ENCODE peak calls at places on chromosomes 1 and 21, in seven cellular contexts. One of them, this sample, is unnamed.

GRCh38 chr1:241413974-241414373 is 57.0 kb upstream of the RGS7 start:
- DNase-seq in GM12865: no peak
- DNase-seq in hepatocyte: no peak
- DNase-seq in upper lobe of right lung: no peak
- DNase-seq in astrocyte of the spinal cord: no peak
- DNase-seq in AG10803: no peak
- DNase-seq in mammary epithelial cell: no peak
- DNase-seq in this sample: no peak

GRCh38 chr1:205980182-205980830 is 22.9 kb downstream of the RAB7B start:
- DNase-seq in hepatocyte: no peak
- DNase-seq in astrocyte of the spinal cord: no peak
- DNase-seq in upper lobe of right lung: peak; percentile 6
- DNase-seq in GM12865: no peak
- DNase-seq in AG10803: no peak
- DNase-seq in mammary epithelial cell: no peak
- DNase-seq in this sample: no peak

GRCh38 chr21:16285646-16286223 is 556.0 kb downstream of the USP25 start:
- DNase-seq in AG10803: no peak
- DNase-seq in astrocyte of the spinal cord: no peak
- DNase-seq in GM12865: no peak
- DNase-seq in hepatocyte: no peak
- DNase-seq in mammary epithelial cell: no peak
- DNase-seq in upper lobe of right lung: no peak
- DNase-seq in this sample: no peak

GRCh38 chr1:240468616-240469015 is 143.3 kb downstream of the GREM2 start:
- DNase-seq in GM12865: no peak
- DNase-seq in astrocyte of the spinal cord: no peak
- DNase-seq in AG10803: peak; percentile 80
- DNase-seq in mammary epithelial cell: no peak
- DNase-seq in hepatocyte: no peak
- DNase-seq in upper lobe of right lung: no peak
- DNase-seq in this sample: no peak

GRCh38 chr1:112061852-112062451 is 72.5 kb upstream of the KCND3 start:
- DNase-seq in GM12865: peak; percentile 11
- DNase-seq in AG10803: no peak
- DNase-seq in upper lobe of right lung: no peak
- DNase-seq in astrocyte of the spinal cord: no peak
- DNase-seq in mammary epithelial cell: peak; percentile 94
- DNase-seq in hepatocyte: no peak
- DNase-seq in this sample: no peak

GRCh38 chr1:30373471-30374399 is 349.6 kb downstream of the MATN1 start:
- DNase-seq in upper lobe of right lung: peak; percentile 47
- DNase-seq in GM12865: no peak
- DNase-seq in AG10803: no peak
- DNase-seq in hepatocyte: no peak
- DNase-seq in astrocyte of the spinal cord: no peak
- DNase-seq in mammary epithelial cell: no peak
- DNase-seq in this sample: no peak

GRCh38 chr1:41102208-41102607 is 80.7 kb upstream of the SLFNL1 start:
- DNase-seq in hepatocyte: peak; percentile 72
- DNase-seq in AG10803: peak; percentile 98
- DNase-seq in astrocyte of the spinal cord: peak; percentile 96
- DNase-seq in GM12865: no peak
- DNase-seq in upper lobe of right lung: peak; percentile 84
- DNase-seq in mammary epithelial cell: peak; percentile 61
- DNase-seq in this sample: peak; percentile 87

GRCh38 chr1:39635205-39635870 is 4.1 kb downstream of the HEYL start:
- DNase-seq in astrocyte of the spinal cord: no peak
- DNase-seq in hepatocyte: no peak
- DNase-seq in upper lobe of right lung: no peak
- DNase-seq in mammary epithelial cell: no peak
- DNase-seq in GM12865: no peak
- DNase-seq in AG10803: no peak
- DNase-seq in this sample: no peak

GRCh38 chr1:243715285-243715684 is 134.8 kb downstream of the AKT3 start:
- DNase-seq in mammary epithelial cell: no peak
- DNase-seq in GM12865: no peak
- DNase-seq in upper lobe of right lung: no peak
- DNase-seq in hepatocyte: no peak
- DNase-seq in astrocyte of the spinal cord: no peak
- DNase-seq in AG10803: peak; percentile 75
- DNase-seq in this sample: no peak

GRCh38 chr1:224292419-224292818 is 37.6 kb downstream of the NVL start:
- DNase-seq in GM12865: no peak
- DNase-seq in hepatocyte: no peak
- DNase-seq in AG10803: no peak
- DNase-seq in upper lobe of right lung: no peak
- DNase-seq in astrocyte of the spinal cord: no peak
- DNase-seq in mammary epithelial cell: peak; percentile 78
- DNase-seq in this sample: no peak

GRCh38 chr1:111875640-111876039 is 113.8 kb downstream of the KCND3 start:
- DNase-seq in upper lobe of right lung: no peak
- DNase-seq in mammary epithelial cell: no peak
- DNase-seq in hepatocyte: no peak
- DNase-seq in GM12865: no peak
- DNase-seq in astrocyte of the spinal cord: no peak
- DNase-seq in AG10803: no peak
- DNase-seq in this sample: no peak

GRCh38 chr1:236654957-236655356 is 31.3 kb upstream of the ACTN2 start:
- DNase-seq in hepatocyte: peak; percentile 20
- DNase-seq in astrocyte of the spinal cord: no peak
- DNase-seq in AG10803: no peak
- DNase-seq in GM12865: no peak
- DNase-seq in upper lobe of right lung: no peak
- DNase-seq in mammary epithelial cell: no peak
- DNase-seq in this sample: no peak

DNA sequence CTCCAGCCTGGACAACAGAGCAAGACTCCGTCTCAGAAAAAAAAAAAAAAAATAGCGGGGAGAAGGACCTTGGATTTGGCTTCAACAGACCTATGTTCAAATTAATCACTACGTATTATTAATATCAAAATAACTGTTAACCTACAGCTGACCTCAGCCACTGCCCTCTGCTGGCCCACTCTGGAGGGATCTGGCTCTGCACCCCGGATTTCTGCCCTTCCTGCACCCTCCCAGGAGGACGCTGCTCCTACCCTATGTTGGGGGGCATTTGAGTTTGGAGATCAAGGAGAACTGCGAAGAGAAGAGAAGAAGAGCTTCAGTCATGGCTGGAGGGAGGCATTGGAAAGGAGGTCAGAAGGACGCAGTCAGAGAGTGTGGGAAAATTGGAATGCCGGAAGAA is 96.7 kb downstream of the PSMG1 start:
- DNase-seq in astrocyte of the spinal cord: no peak
- DNase-seq in hepatocyte: no peak
- DNase-seq in upper lobe of right lung: no peak
- DNase-seq in mammary epithelial cell: no peak
- DNase-seq in AG10803: no peak
- DNase-seq in GM12865: no peak
- DNase-seq in this sample: no peak
- TF ChIP-seq CTCF in astrocyte of the spinal cord: peak; percentile 16
- TF ChIP-seq CTCF in hepatocyte: peak; percentile 8
- TF ChIP-seq CTCF in upper lobe of right lung: peak; percentile 19
- TF ChIP-seq CTCF in mammary epithelial cell: no peak
- TF ChIP-seq CTCF in AG10803: peak; percentile 10
- TF ChIP-seq CTCF in GM12865: peak; percentile 5
- TF ChIP-seq CTCF in this sample: peak; percentile 37

GRCh38 chr1:42368096-42368795 is 12.3 kb upstream of the RIMKLA start:
- DNase-seq in upper lobe of right lung: no peak
- DNase-seq in mammary epithelial cell: no peak
- DNase-seq in astrocyte of the spinal cord: no peak
- DNase-seq in hepatocyte: peak; percentile 39
- DNase-seq in GM12865: no peak
- DNase-seq in AG10803: no peak
- DNase-seq in this sample: no peak
- H3K4me3 ChIP-seq in upper lobe of right lung: no peak overlapping the region
- H3K4me3 ChIP-seq in mammary epithelial cell: no peak overlapping the region
- H3K4me3 ChIP-seq in astrocyte of the spinal cord: no peak overlapping the region
- H3K4me3 ChIP-seq in hepatocyte: no peak overlapping the region
- H3K4me3 ChIP-seq in GM12865: no peak overlapping the region
- H3K4me3 ChIP-seq in AG10803: no peak overlapping the region
- H3K4me3 ChIP-seq in this sample: no peak overlapping the region

DNA sequence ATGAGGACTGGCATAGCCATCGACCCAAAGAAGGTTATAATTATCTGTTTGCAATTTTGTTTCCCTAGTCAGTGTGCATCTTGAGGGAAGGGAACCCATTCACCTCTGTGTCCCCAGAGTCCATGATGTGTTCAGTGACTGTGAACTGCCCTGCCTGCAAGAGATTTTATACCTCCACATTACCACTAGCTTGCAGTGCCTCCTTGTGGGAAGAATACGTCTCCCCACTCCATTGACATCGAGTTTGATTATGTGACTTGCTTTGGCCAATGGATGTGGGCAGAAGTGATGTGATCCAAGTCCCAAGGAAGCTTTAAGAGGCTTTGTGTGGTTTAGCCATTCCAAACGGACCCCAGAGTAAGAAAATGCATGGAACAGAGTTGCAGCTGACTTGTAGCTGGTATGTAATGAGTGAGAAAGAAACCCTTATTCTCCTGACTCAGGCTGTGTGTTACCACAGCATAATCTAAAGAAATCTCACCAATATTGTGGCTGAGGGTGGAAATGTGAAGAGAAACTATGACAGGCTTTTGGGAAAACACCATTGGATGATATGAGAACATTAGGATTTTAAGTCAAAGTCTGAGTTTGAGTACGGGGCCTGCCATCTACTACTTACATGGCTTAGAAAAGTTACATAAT is 47.8 kb upstream of the NRDC start:
- DNase-seq in GM12865: peak; percentile 45
- DNase-seq in mammary epithelial cell: peak; percentile 35
- DNase-seq in hepatocyte: no peak
- DNase-seq in upper lobe of right lung: no peak
- DNase-seq in AG10803: peak; percentile 69
- DNase-seq in astrocyte of the spinal cord: peak; percentile 38
- DNase-seq in this sample: no peak
- TF ChIP-seq CTCF in GM12865: peak; percentile 31
- TF ChIP-seq CTCF in mammary epithelial cell: peak; percentile 54
- TF ChIP-seq CTCF in hepatocyte: peak; percentile 17
- TF ChIP-seq CTCF in upper lobe of right lung: no peak
- TF ChIP-seq CTCF in AG10803: peak; percentile 62
- TF ChIP-seq CTCF in astrocyte of the spinal cord: peak; percentile 37
- TF ChIP-seq CTCF in this sample: peak; percentile 46

DNA sequence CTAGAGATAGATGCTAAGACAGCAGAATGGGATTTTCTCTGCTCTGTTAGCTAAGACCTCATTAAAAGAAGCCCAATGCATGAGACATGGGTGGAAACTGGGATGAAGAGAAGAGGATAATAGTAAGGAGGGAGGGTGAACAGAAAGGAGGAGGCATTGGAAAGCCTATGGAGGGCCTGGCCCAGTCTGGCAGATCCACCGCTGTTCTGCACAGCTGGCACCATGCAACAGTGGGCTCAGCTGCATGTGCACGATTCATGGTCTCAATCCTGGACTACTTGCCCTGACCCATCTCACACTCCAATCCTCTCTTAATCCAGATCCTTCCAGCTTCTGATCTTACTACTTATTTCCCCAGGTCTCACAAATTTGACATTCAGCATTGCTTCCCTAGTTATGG is 2.2 kb downstream of the PHC2 start:
- DNase-seq in mammary epithelial cell: no peak
- DNase-seq in astrocyte of the spinal cord: no peak
- DNase-seq in upper lobe of right lung: no peak
- DNase-seq in AG10803: no peak
- DNase-seq in hepatocyte: no peak
- DNase-seq in GM12865: no peak
- DNase-seq in this sample: no peak
- H3K4me3 ChIP-seq in mammary epithelial cell: no peak overlapping the region
- H3K4me3 ChIP-seq in astrocyte of the spinal cord: peak overlapping the region; percentile 66
- H3K4me3 ChIP-seq in upper lobe of right lung: no peak overlapping the region
- H3K4me3 ChIP-seq in AG10803: no peak overlapping the region
- H3K4me3 ChIP-seq in hepatocyte: no peak overlapping the region
- H3K4me3 ChIP-seq in GM12865: no peak overlapping the region
- H3K4me3 ChIP-seq in this sample: peak overlapping the region; percentile 64

GRCh38 chr1:19374926-19375325 is 62.8 kb downstream of the SLC66A1 start:
- DNase-seq in astrocyte of the spinal cord: no peak
- DNase-seq in AG10803: peak; percentile 81
- DNase-seq in upper lobe of right lung: no peak
- DNase-seq in hepatocyte: no peak
- DNase-seq in mammary epithelial cell: no peak
- DNase-seq in GM12865: no peak
- DNase-seq in this sample: no peak

GRCh38 chr1:19373206-19374126 is 61.3 kb downstream of the SLC66A1 start:
- DNase-seq in upper lobe of right lung: no peak
- DNase-seq in astrocyte of the spinal cord: no peak
- DNase-seq in hepatocyte: no peak
- DNase-seq in mammary epithelial cell: no peak
- DNase-seq in GM12865: no peak
- DNase-seq in AG10803: peak; percentile 80
- DNase-seq in this sample: no peak

GRCh38 chr1:19375621-19376020 is 63.5 kb downstream of the SLC66A1 start:
- DNase-seq in GM12865: no peak
- DNase-seq in hepatocyte: no peak
- DNase-seq in upper lobe of right lung: no peak
- DNase-seq in AG10803: no peak
- DNase-seq in mammary epithelial cell: no peak
- DNase-seq in astrocyte of the spinal cord: no peak
- DNase-seq in this sample: no peak

GRCh38 chr1:19372602-19373001 is 60.5 kb downstream of the SLC66A1 start:
- DNase-seq in upper lobe of right lung: no peak
- DNase-seq in AG10803: peak; percentile 65
- DNase-seq in astrocyte of the spinal cord: no peak
- DNase-seq in GM12865: no peak
- DNase-seq in mammary epithelial cell: no peak
- DNase-seq in hepatocyte: no peak
- DNase-seq in this sample: no peak

DNA sequence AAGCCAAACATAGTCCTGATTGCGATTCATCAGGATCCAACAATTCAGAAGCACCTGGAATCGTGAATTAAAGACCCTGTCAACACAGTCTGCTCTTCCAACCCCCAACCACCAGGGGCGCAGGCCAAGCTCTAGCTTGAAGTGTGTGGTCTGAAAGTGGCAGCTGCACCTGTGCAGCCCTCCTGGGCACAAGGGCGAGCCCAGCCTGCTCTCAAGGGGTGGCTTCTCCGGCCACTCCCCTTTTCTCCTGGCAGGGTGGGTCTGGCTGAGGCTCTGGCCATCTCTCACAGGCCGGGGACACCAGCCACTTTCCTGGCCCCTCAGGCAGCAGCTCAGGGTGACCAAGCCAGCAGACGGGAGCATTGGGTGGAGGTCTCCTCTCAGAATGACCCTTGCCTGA is 62.3 kb downstream of the SLC66A1 start:
- DNase-seq in mammary epithelial cell: no peak
- DNase-seq in astrocyte of the spinal cord: no peak
- DNase-seq in upper lobe of right lung: no peak
- DNase-seq in hepatocyte: peak; percentile 45
- DNase-seq in GM12865: peak; percentile 31
- DNase-seq in AG10803: no peak
- DNase-seq in this sample: no peak
- TF ChIP-seq CTCF in mammary epithelial cell: no peak
- TF ChIP-seq CTCF in astrocyte of the spinal cord: peak; percentile 28
- TF ChIP-seq CTCF in upper lobe of right lung: peak; percentile 19
- TF ChIP-seq CTCF in hepatocyte: peak; percentile 43
- TF ChIP-seq CTCF in GM12865: peak; percentile 58
- TF ChIP-seq CTCF in AG10803: peak; percentile 26
- TF ChIP-seq CTCF in this sample: peak; percentile 27

This sample was measured in retinal pigment epithelial cell.